ENCODE peak calls at places on chromosome 11, in six cellular contexts. X, Q, S, G, L and W are unnamed samples.

GRCh38 chr11:92846542-92847125 is 122.8 kb upstream of the MTNR1B start:
- DNase-seq in X (peak; percentile 31), Q (peak; percentile 56), S (no peak), G (no peak), L (no peak), W (no peak)

GRCh38 chr11:1005913-1006312 is 30.6 kb downstream of the MUC6 start:
- DNase-seq in X (no peak), Q (no peak), S (no peak), G (no peak), L (no peak), W (no peak)

GRCh38 chr11:76543006-76543703 is 98.3 kb downstream of the EMSY start:
- DNase-seq in X (peak; percentile 45), Q (no peak), S (no peak), G (no peak), L (no peak), W (no peak)

GRCh38 chr11:131248588-131248987 is 121.8 kb upstream of the NTM start:
- DNase-seq in X (no peak), Q (no peak), S (no peak), G (no peak), L (no peak), W (no peak)

GRCh38 chr11:127587511-127587910 is 586.9 kb upstream of the KIRREL3 start:
- DNase-seq in X (no peak), Q (no peak), S (no peak), G (no peak), L (no peak), W (no peak)

GRCh38 chr11:59204736-59205135 is 8.0 kb downstream of the MPEG1 start:
- DNase-seq in X (peak; percentile 31), Q (no peak), S (no peak), G (no peak), L (no peak), W (no peak)

GRCh38 chr11:112310414-112310813 is 49.8 kb upstream of the PLET1 start:
- DNase-seq in X (peak; percentile 70), Q (no peak), S (no peak), G (no peak), L (peak; percentile 32), W (no peak)

GRCh38 chr11:17822021-17822781 is 87.6 kb downstream of the KCNC1 start:
- DNase-seq in X (peak; percentile 82), Q (no peak), S (no peak), G (no peak), L (peak; percentile 87), W (no peak)

GRCh38 chr11:26649884-26650283 is 72.0 kb downstream of the SLC5A12 start:
- DNase-seq in X (peak; percentile 53), Q (peak; percentile 95), S (peak; percentile 72), G (peak; percentile 83), L (peak; percentile 76), W (peak; percentile 64)

GRCh38 chr11:118295834-118296454 is 8.6 kb upstream of the CD3E start:
- DNase-seq in X (peak; percentile 12), Q (peak; percentile 37), S (no peak), G (peak; percentile 54), L (peak; percentile 16), W (no peak)

DNA sequence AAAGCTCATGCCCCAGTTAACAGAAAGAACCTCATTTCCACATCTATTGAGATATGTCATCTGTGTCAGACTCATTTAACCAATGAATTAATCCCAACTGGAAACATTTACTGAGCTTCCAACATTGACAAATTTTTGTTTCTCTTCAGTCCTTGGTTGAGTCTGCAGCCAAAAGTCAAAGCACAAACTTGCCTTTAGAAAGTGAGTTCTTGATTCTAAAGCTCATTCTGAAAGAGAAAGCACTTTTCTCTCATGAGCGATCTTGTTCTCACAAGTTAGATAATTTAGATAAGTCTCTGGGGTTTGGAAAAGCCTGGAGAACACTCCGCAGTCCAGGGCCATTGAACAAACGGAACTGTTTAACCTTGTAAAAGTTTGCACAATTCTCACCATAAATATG is 239.9 kb upstream of the ARHGAP20 start:
- DNase-seq in X (no peak), Q (no peak), S (no peak), G (no peak), L (no peak), W (no peak)
- H3K9ac ChIP-seq in X (no peak overlapping the region), Q (no peak overlapping the region), S (no peak overlapping the region), G (no peak overlapping the region), L (peak overlapping the region; percentile 34), W (no peak overlapping the region)

GRCh38 chr11:9901931-9902330 is 238.1 kb downstream of the SWAP70 start:
- DNase-seq in X (no peak), Q (peak; percentile 23), S (no peak), G (no peak), L (no peak), W (no peak)

GRCh38 chr11:9903579-9903978 is 239.7 kb downstream of the SWAP70 start:
- DNase-seq in X (no peak), Q (no peak), S (no peak), G (no peak), L (no peak), W (no peak)

GRCh38 chr11:9905562-9905961 is 241.7 kb downstream of the SWAP70 start:
- DNase-seq in X (no peak), Q (no peak), S (no peak), G (no peak), L (no peak), W (no peak)

GRCh38 chr11:9906043-9906791 is 242.3 kb downstream of the SWAP70 start:
- DNase-seq in X (peak; percentile 94), Q (peak; percentile 99), S (no peak), G (peak; percentile 99), L (peak; percentile 79), W (peak; percentile 45)
- H2BK120ac ChIP-seq in X (peak overlapping the region; percentile 98), Q (no peak overlapping the region), S (no peak overlapping the region), G (no peak overlapping the region), L (no peak overlapping the region), W (no peak overlapping the region)

DNA sequence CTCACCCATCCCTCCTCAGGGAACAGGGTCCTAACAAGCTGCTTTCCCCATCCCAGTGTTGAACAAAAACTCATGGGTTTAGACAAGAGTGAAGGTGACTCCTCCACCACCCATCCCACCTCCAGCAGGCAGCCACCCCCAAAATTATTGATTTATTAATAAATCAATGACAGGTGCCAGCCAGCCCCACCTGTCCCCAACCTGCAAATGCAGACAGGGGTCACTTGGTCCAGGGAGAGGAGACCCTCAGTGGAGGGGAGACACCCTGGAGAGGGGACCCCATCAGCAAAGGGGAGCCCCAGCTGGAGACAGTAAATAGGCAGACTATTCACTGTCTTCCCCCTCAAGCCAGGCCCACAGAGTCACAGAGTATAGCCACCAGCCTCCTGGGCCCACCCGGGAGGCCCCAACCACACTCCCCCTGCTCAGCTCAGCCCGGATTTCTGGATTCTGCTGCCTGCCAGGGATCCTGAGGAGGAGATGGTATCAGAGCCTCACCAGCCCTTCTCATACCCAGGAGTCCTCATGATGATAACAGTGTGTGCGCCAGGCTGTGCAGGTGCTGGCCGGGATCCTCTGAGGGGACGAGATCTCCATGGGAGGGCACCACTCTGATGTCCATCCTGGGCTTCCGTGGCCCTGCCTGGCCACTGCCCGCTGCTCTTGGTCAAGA is 8.8 kb upstream of the CD81 start:
- DNase-seq in X (no peak), Q (no peak), S (no peak), G (no peak), L (no peak), W (no peak)
- H3K9ac ChIP-seq in X (no peak overlapping the region), Q (no peak overlapping the region), S (no peak overlapping the region), G (no peak overlapping the region), L (no peak overlapping the region), W (no peak overlapping the region)

DNA sequence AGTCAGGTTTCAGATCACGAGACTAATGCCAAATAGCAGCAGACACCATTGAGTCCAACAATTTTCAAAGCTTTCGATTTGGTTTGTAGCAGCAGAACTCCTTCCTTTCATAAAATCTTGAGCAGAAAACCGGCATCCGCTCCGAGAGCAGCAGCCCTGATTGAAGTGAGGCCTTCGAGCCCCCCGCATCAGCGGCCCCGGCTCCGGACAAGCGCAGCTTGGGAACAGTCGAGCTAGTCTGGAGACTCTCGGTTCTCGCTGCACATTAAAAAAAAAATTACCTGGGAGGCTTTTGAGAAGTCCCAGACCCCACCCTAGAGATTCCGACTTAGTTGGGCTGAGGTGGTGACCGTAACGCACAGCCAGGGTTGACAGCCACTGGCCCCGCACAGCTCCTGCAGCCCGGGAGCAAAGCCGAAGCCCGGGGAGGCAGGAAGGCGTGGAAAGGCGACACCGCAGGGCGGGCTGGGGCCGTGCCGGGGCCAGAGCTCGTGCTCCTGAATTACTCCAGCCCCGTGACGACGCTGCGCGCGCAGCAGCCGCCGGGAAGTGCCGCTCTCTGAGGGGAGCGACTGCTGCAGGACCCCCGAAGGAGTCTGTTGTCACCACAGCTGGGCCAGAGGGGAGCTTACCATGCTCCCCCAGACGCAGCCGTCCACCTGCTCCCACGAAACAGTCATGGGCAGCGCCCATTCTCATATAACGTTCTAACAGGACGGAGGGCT is 57.8 kb downstream of the SPATA19 start:
- DNase-seq in X (no peak), Q (peak; percentile 1), S (peak; percentile 46), G (peak; percentile 79), L (no peak), W (peak; percentile 82)
- H2BK120ac ChIP-seq in X (no peak overlapping the region), Q (no peak overlapping the region), S (peak overlapping the region; percentile 10), G (no peak overlapping the region), L (no peak overlapping the region), W (no peak overlapping the region)

DNA sequence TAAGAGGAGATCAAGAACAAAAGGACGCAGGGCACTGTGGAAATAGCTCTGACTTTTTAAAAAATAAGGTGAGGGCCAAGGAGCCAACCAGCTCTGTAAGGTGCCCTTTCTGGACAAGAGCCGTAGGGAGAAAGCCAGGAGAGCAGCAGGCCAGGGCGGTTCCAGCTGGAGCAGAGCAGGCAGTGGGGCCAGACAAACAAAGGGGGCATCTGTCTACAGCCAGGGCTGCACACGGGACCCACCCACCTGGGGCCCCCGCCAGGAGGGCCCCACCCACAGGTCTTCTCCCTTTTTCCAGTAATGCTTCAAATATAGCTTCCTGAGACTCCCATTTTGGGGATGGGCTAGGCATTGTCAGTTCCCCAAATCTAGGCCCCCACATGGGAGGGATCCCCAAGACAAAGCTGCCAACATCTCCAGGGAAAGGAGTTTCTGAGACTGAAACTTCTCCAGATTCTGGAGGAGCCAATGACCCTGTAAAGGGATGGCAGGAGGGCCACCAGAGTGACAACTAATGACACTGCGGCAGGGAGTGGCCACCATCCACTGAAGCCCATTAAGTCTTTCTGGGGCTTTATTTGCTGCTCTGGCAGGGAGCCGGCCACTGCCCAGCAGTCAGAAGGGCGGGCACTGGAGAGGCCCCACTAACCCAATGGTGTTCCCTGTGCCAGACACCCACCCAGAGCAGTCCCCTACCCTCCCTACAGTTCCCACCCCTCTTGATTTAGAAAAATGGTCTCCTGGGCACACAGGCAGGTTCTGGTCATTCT is 1.9 kb downstream of the ZFTA start:
- DNase-seq in X (no peak), Q (no peak), S (no peak), G (no peak), L (no peak), W (no peak)
- H3K9ac ChIP-seq in X (peak overlapping the region; percentile 48), Q (no peak overlapping the region), S (no peak overlapping the region), G (peak overlapping the region; percentile 89), L (peak overlapping the region; percentile 92), W (no peak overlapping the region)

GRCh38 chr11:119380160-119380815 is 1.2 kb downstream of the USP2 start:
- DNase-seq in X (no peak), Q (no peak), S (no peak), G (no peak), L (no peak), W (no peak)

GRCh38 chr11:119380816-119381185 is 689 bp downstream of the USP2 start:
- DNase-seq in X (no peak), Q (no peak), S (no peak), G (peak; percentile 78), L (no peak), W (no peak)

GRCh38 chr11:119377961-119378667 is 3.4 kb downstream of the USP2 start:
- DNase-seq in X (no peak), Q (no peak), S (no peak), G (peak; percentile 96), L (no peak), W (no peak)

GRCh38 chr11:119377112-119377901 is 4.2 kb downstream of the USP2 start:
- DNase-seq in X (no peak), Q (no peak), S (no peak), G (peak; percentile 51), L (no peak), W (no peak)

GRCh38 chr11:119378851-119379465 is 2.5 kb downstream of the USP2 start:
- DNase-seq in X (no peak), Q (no peak), S (no peak), G (peak; percentile 87), L (no peak), W (no peak)
- H2BK120ac ChIP-seq in X (peak overlapping the region; percentile 27), Q (no peak overlapping the region), S (no peak overlapping the region), G (peak overlapping the region; percentile 66), L (no peak overlapping the region), W (no peak overlapping the region)